ENCODE peak calls at places on chromosomes 5 and 9, in six cellular contexts. One of them, this sample, is unnamed.

GRCh38 chr5:155728146-155728856 is 598.7 kb upstream of the SGCD start:
- DNase-seq in adrenal gland: peak; percentile 25
- DNase-seq in left cardiac atrium: peak; percentile 73
- DNase-seq in iris pigment epithelial cell: peak; percentile 43
- DNase-seq in AML-193: no peak
- DNase-seq in GM12865: no peak
- DNase-seq in this sample: no peak

GRCh38 chr9:31612336-31613030 is 772.0 kb upstream of the ACO1 start:
- DNase-seq in left cardiac atrium: no peak
- DNase-seq in GM12865: no peak
- DNase-seq in AML-193: no peak
- DNase-seq in iris pigment epithelial cell: peak; percentile 38
- DNase-seq in adrenal gland: no peak
- DNase-seq in this sample: no peak

GRCh38 chr5:59275537-59276276 is 617.8 kb downstream of the PDE4D start:
- DNase-seq in AML-193: peak; percentile 43
- DNase-seq in iris pigment epithelial cell: peak; percentile 79
- DNase-seq in left cardiac atrium: peak; percentile 56
- DNase-seq in GM12865: no peak
- DNase-seq in adrenal gland: no peak
- DNase-seq in this sample: no peak

GRCh38 chr5:139774980-139775654 is 20.5 kb upstream of the PSD2 start:
- DNase-seq in GM12865: peak; percentile 73
- DNase-seq in left cardiac atrium: peak; percentile 76
- DNase-seq in adrenal gland: peak; percentile 83
- DNase-seq in iris pigment epithelial cell: peak; percentile 26
- DNase-seq in AML-193: peak; percentile 28
- DNase-seq in this sample: peak; percentile 73

GRCh38 chr9:19116391-19116790 is 10.9 kb downstream of the PLIN2 start:
- DNase-seq in adrenal gland: peak; percentile 66
- DNase-seq in left cardiac atrium: peak; percentile 66
- DNase-seq in iris pigment epithelial cell: peak; percentile 67
- DNase-seq in GM12865: no peak
- DNase-seq in AML-193: no peak
- DNase-seq in this sample: no peak

GRCh38 chr5:103114440-103114839 is 5.5 kb downstream of the GIN1 start:
- DNase-seq in adrenal gland: no peak
- DNase-seq in AML-193: no peak
- DNase-seq in iris pigment epithelial cell: peak; percentile 3
- DNase-seq in left cardiac atrium: no peak
- DNase-seq in GM12865: no peak
- DNase-seq in this sample: no peak

GRCh38 chr9:94805585-94805984 is 79.1 kb downstream of the AOPEP start:
- DNase-seq in iris pigment epithelial cell: peak; percentile 98
- DNase-seq in adrenal gland: no peak
- DNase-seq in left cardiac atrium: no peak
- DNase-seq in GM12865: no peak
- DNase-seq in AML-193: peak; percentile 66
- DNase-seq in this sample: no peak

GRCh38 chr5:140734354-140734753 is 34.1 kb downstream of the ZMAT2 start:
- DNase-seq in iris pigment epithelial cell: peak; percentile 27
- DNase-seq in GM12865: no peak
- DNase-seq in adrenal gland: no peak
- DNase-seq in AML-193: no peak
- DNase-seq in left cardiac atrium: no peak
- DNase-seq in this sample: no peak

GRCh38 chr9:90870646-90871326 is 69.2 kb downstream of the SYK start:
- DNase-seq in GM12865: peak; percentile 62
- DNase-seq in left cardiac atrium: no peak
- DNase-seq in iris pigment epithelial cell: peak; percentile 34
- DNase-seq in adrenal gland: peak; percentile 35
- DNase-seq in AML-193: peak; percentile 34
- DNase-seq in this sample: no peak

GRCh38 chr9:108634164-108634563 is 221.6 kb downstream of the ACTL7B start:
- DNase-seq in left cardiac atrium: peak; percentile 27
- DNase-seq in AML-193: no peak
- DNase-seq in GM12865: no peak
- DNase-seq in adrenal gland: no peak
- DNase-seq in iris pigment epithelial cell: peak; percentile 7
- DNase-seq in this sample: no peak

GRCh38 chr9:129972816-129973215 is 70.2 kb downstream of the FNBP1 start:
- DNase-seq in iris pigment epithelial cell: no peak
- DNase-seq in left cardiac atrium: no peak
- DNase-seq in GM12865: no peak
- DNase-seq in AML-193: no peak
- DNase-seq in adrenal gland: no peak
- DNase-seq in this sample: no peak

GRCh38 chr5:35319231-35320002 is 89.1 kb upstream of the PRLR start:
- DNase-seq in GM12865: peak; percentile 93
- DNase-seq in adrenal gland: peak; percentile 53
- DNase-seq in AML-193: peak; percentile 89
- DNase-seq in left cardiac atrium: peak; percentile 63
- DNase-seq in iris pigment epithelial cell: peak; percentile 14
- DNase-seq in this sample: no peak

GRCh38 chr5:40474250-40474649 is 205.5 kb upstream of the PTGER4 start:
- DNase-seq in left cardiac atrium: no peak
- DNase-seq in GM12865: no peak
- DNase-seq in iris pigment epithelial cell: no peak
- DNase-seq in AML-193: no peak
- DNase-seq in adrenal gland: no peak
- DNase-seq in this sample: no peak

This sample was measured in naive thymus-derived CD4-positive, alpha-beta T cell.